ENCODE peak calls at places on chromosome 21, in five cellular contexts. C is mucosa of gallbladder; W is mesothelial cell of epicardium; O is activated T-helper 1 cell treated with anti-CD3 and anti-CD28 coated beads, Interleukin-12 subunit alpha, Interleukin-12 subunit beta, Interleukin-2, Interleukin-4 antibody, amounts not matched to agents 30 ng/mL and 10 ng/mL and 1 ng/mL, durations not matched to agents 14 hours and 24 hours and 36 hours; Z is T-helper 1 cell. R is an unnamed sample.

GRCh38 chr21:30979054-30979453 is 59.2 kb downstream of the KRTAP19-8 start:
- DNase-seq in C (no peak), W (no peak), O (no peak), Z (no peak), R (no peak)

GRCh38 chr21:33901421-33902288 is 13.9 kb downstream of the ATP5PO start:
- DNase-seq in C (peak), W (no peak), O (no peak), Z (no peak), R (peak)

GRCh38 chr21:36693144-36694040 is 5.5 kb upstream of the SIM2 start:
- DNase-seq in C (no peak), W (peak), O (no peak), Z (no peak), R (no peak)

GRCh38 chr21:39141502-39141901 is 41.7 kb downstream of the PSMG1 start:
- DNase-seq in C (no peak), W (no peak), O (no peak), Z (no peak), R (peak)

GRCh38 chr21:31961704-31962103 is 88.9 kb downstream of the HUNK start:
- DNase-seq in C (no peak), W (no peak), O (no peak), Z (no peak), R (no peak)

GRCh38 chr21:44846485-44847260 is 26.8 kb downstream of the PTTG1IP start:
- DNase-seq in C (peak), W (no peak), O (peak), Z (no peak), R (peak)

GRCh38 chr21:34845521-34846213 is 176.9 kb downstream of the CLIC6 start:
- DNase-seq in C (no peak), W (no peak), O (peak), Z (no peak), R (peak)

GRCh38 chr21:45990741-45991605 is 9.4 kb downstream of the COL6A1 start:
- DNase-seq in C (no peak), W (peak), O (no peak), Z (no peak), R (no peak)

GRCh38 chr21:46083271-46084040 is 14.5 kb upstream of the COL6A2 start:
- DNase-seq in C (peak), W (no peak), O (no peak), Z (no peak), R (peak)

GRCh38 chr21:38503588-38503987 is 5.3 kb upstream of the ERG start:
- DNase-seq in C (no peak), W (no peak), O (no peak), Z (no peak), R (peak)

GRCh38 chr21:15604424-15604823 is 125.4 kb upstream of the USP25 start:
- DNase-seq in C (no peak), W (no peak), O (no peak), Z (no peak), R (peak)

GRCh38 chr21:39016740-39017315 is 166.4 kb downstream of the PSMG1 start:
- DNase-seq in C (no peak), W (no peak), O (no peak), Z (no peak), R (peak)

GRCh38 chr21:46135782-46136181 is 19.6 kb downstream of the FTCD start:
- DNase-seq in C (no peak), W (no peak), O (no peak), Z (no peak), R (no peak)

GRCh38 chr21:30146558-30147282 is 19.9 kb downstream of the CLDN17 start:
- DNase-seq in C (no peak), W (no peak), O (no peak), Z (no peak), R (no peak)

GRCh38 chr21:15207635-15208370 is 143.0 kb upstream of the NRIP1 start:
- DNase-seq in C (no peak), W (no peak), O (no peak), Z (no peak), R (no peak)

GRCh38 chr21:35448876-35449599 is 399.9 kb upstream of the RUNX1 start:
- DNase-seq in C (no peak), W (no peak), O (no peak), Z (no peak), R (peak)

GRCh38 chr21:42153746-42154145 is 65.2 kb upstream of the ABCG1 start:
- DNase-seq in C (no peak), W (peak), O (no peak), Z (no peak), R (no peak)

GRCh38 chr21:25462517-25462971 is 144.7 kb downstream of the MRPL39 start:
- DNase-seq in C (no peak), W (no peak), O (no peak), Z (no peak), R (no peak)

GRCh38 chr21:39319814-39320332 is 6.4 kb upstream of the BRWD1 start:
- DNase-seq in C (no peak), W (no peak), O (no peak), Z (no peak), R (peak)

GRCh38 chr21:25507522-25507921 is 99.8 kb downstream of the MRPL39 start:
- DNase-seq in C (no peak), W (no peak), O (no peak), Z (no peak), R (no peak)

GRCh38 chr21:45011911-45012660 is 62.3 kb upstream of the ADARB1 start:
- DNase-seq in C (no peak), W (peak), O (no peak), Z (no peak), R (peak)

GRCh38 chr21:35071347-35071746 is 22.2 kb upstream of the RUNX1 start:
- DNase-seq in C (no peak), W (no peak), O (no peak), Z (no peak), R (peak)

GRCh38 chr21:35510294-35510693 is 461.2 kb upstream of the RUNX1 start:
- DNase-seq in C (no peak), W (no peak), O (no peak), Z (no peak), R (no peak)

GRCh38 chr21:37766104-37766503 is 150.2 kb downstream of the KCNJ6 start:
- DNase-seq in C (no peak), W (no peak), O (no peak), Z (no peak), R (no peak)

GRCh38 chr21:27035791-27036190 is 68.9 kb upstream of the ADAMTS5 start:
- DNase-seq in C (no peak), W (no peak), O (no peak), Z (no peak), R (no peak)

GRCh38 chr21:31347435-31348032 is 3.5 kb upstream of the TIAM1 start:
- DNase-seq in C (no peak), W (no peak), O (no peak), Z (no peak), R (peak)

R was measured in EH.